ENCODE peak calls at places on chromosomes 3 and 15, in five cellular contexts. X is K562, R is HepG2, M is H1, G is GM12878. T is an unnamed sample.

GRCh38 chr15:32918481-32919026 is 200.8 kb downstream of the GREM1 start:
- DNase-seq in R (no peak), X (no peak), M (no peak), G (no peak), T (no peak)

GRCh38 chr15:45187894-45188830 is at the start of gene SHF:
- DNase-seq in G (no peak), X (peak; percentile 85), R (peak; percentile 31), M (peak; percentile 77), T (peak; percentile 69)

GRCh38 chr3:61199843-61200242 is 51.4 kb downstream of the FHIT start:
- DNase-seq in R (no peak), M (no peak), G (no peak), X (no peak), T (no peak)

GRCh38 chr3:11021611-11022011 is 29.1 kb downstream of the SLC6A1 start:
- DNase-seq in M (peak; percentile 54), R (no peak), G (no peak), X (no peak), T (peak; percentile 31)

GRCh38 chr15:68639926-68640600 is 61.3 kb downstream of the CORO2B start:
- DNase-seq in M (no peak), R (no peak), X (no peak), G (no peak), T (no peak)

GRCh38 chr15:68114356-68114755 is 60.2 kb downstream of the PIAS1 start:
- DNase-seq in G (no peak), X (no peak), M (no peak), R (no peak), T (no peak)

GRCh38 chr3:168095611-168096209 is at the start of gene GOLIM4:
- DNase-seq in G (peak; percentile 90), M (peak; percentile 92), R (peak; percentile 94), X (peak; percentile 95), T (peak; percentile 91)

GRCh38 chr15:41022487-41023090 is 69.3 kb downstream of the CHAC1 start:
- DNase-seq in R (peak; percentile 28), G (peak; percentile 21), X (peak; percentile 38), M (peak; percentile 58), T (peak; percentile 56)

GRCh38 chr3:147364771-147365170 is 41.6 kb downstream of the ZIC4 start:
- DNase-seq in M (no peak), R (no peak), G (no peak), X (no peak), T (no peak)

GRCh38 chr3:38067508-38068233 is 28.7 kb downstream of the DLEC1 start:
- DNase-seq in M (no peak), X (no peak), R (no peak), G (no peak), T (no peak)
- TF ChIP-seq ATF2 in M (no peak), X (no peak), R (no peak), G (no peak), T (no peak)

GRCh38 chr3:191529992-191530391 is 69.0 kb downstream of the PYDC2 start:
- DNase-seq in M (no peak), G (no peak), R (no peak), X (no peak), T (no peak)
- TF ChIP-seq ATF2 in M (no peak), G (no peak), R (no peak), X (no peak), T (no peak)

GRCh38 chr15:26892678-26893077 is 25.8 kb downstream of the GABRA5 start:
- DNase-seq in G (no peak), M (no peak), R (no peak), X (no peak), T (no peak)
- TF ChIP-seq ATF2 in G (no peak), M (no peak), R (no peak), X (no peak), T (no peak)

DNA sequence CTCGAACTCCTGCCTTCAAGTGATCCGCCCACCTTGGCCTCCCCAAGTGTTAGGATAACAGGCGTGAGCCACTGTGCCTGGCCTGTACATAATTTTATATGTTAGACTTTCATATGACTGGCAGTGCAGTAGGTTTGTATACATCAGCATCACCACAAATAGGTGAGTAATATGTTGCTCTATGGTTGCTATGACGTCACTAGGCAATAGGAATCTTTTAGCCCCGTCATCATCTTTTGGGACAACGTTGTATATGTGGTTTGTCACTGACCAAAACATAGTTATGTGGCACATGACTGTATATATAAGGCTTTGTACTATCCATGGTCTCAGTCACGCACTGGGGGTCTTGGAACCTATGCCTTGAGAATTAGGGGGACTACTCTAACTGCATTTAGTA is 17.0 kb upstream of the DNAJC19 start:
- DNase-seq in X (no peak), G (no peak), M (no peak), R (no peak), T (no peak)
- TF ChIP-seq ATF2 in X (no peak), G (no peak), M (no peak), R (no peak), T (no peak)

DNA sequence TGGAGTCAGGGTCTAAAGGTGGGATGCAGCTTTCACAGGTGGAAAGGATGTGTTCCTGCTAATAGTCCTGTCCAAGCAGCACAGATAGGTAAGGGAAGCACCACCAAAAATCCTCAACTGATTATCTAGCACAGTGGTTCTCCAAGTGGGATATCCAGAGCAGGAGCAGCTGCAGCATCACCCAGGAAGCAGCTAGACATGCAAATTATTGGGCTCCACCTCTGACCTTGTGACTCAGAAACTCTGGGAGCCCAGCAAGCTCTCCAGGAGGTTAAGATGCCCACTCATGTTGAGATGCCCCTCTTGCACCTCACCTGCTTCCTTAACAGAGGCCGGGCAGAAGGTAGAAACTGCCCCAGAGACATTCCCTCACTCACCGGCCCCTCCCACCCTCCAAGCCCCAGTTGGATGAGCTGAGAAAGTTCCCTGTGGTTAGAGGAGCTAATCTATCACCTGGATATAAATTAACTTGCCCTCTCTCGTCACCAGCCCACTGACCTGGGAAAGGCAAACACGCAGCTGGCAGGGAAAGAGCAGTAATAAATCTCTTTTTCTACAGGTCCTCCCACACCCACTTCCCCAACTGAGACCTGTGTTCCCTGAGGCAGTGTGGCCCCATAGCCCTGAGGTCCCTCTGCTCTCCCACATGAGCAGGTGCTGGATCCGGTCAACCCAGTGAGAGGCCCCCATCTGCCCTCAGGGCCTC is 39.3 kb downstream of the ADCY5 start:
- DNase-seq in X (no peak), G (no peak), R (no peak), M (no peak), T (no peak)
- TF ChIP-seq ATF2 in X (no peak), G (no peak), R (no peak), M (no peak), T (no peak)

GRCh38 chr15:82040862-82041261 is 5.0 kb downstream of the MEX3B start:
- DNase-seq in R (no peak), G (no peak), M (peak; percentile 67), X (peak; percentile 49), T (peak; percentile 66)
- TF ChIP-seq ATF2 in R (no peak), G (no peak), M (no peak), X (no peak), T (no peak)

DNA sequence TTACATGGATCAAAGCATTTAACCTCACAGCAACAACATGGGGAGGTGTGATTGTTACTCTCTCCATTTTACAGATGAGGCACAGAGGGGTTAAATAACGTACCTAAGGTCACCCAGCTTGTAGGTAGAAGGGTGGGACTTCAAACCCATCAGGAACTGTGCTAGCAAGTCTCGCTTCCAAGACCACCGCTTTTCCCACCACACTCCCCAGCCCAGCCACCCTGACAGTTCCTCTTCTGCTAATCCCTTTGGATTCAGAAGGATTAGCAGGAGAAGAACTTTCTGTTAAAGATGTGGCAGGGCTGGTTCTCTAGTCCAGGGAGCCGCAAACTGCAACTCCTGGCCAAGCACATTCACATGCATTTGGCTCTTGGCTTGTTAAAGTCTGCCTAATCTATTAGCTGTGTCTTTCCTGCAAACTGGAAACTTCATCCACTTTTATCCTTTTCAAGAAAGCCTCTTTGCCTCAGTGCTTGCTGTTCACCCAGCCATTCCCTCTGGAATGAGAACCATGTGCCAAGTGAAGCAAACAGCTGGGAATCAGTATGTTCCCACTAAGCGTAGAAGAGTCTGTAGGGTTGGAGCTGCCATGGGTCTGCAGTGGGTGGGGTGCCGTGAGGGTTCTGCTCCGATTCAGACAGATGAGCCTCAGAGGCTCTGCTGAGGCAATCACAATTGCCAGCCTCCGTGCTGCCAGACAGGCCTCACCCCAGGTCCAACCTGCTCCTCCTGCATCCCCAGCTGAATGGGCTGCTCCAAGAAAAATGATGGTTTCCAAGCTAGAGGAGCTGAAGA is 44.6 kb downstream of the POMGNT2 start:
- DNase-seq in G (no peak), R (no peak), M (no peak), X (no peak), T (no peak)
- TF ChIP-seq ATF2 in G (no peak), R (no peak), M (no peak), X (no peak), T (no peak)

DNA sequence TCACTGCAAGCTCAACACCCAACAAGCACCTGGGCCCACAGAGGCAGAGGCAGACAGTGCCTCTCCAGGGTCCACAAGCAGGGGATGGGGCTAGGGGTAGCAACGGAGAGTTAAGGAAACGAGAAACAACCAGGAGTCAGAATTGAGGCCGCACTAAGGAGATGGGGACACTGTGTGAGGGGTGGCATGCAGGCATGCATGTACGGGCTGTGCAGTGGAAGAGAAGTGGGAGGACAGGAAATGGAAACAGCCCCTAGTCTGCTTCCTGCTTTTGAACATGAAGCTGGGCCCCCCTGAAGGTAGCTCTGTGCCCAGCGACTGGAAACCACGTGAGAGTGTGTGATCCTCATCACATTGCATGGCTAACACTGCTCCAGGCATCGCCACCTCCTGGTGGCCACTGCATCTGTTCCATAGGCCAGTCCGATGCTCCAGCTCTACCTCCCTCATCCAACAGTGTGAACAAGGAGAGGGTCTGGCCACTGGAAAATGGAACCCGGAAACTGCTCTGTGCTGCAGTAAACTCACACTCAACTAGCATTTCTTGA is 44.0 kb downstream of the XXYLT1 start:
- DNase-seq in X (peak; percentile 31), M (peak; percentile 45), G (no peak), R (peak; percentile 22), T (no peak)
- TF ChIP-seq ATF2 in X (no peak), M (no peak), G (no peak), R (no peak), T (no peak)

GRCh38 chr3:148943531-148944200 is 47.7 kb upstream of the GYG1 start:
- DNase-seq in X (peak; percentile 70), G (peak; percentile 19), M (no peak), R (peak; percentile 76), T (no peak)
- TF ChIP-seq ATF2 in X (no peak), G (no peak), M (no peak), R (no peak), T (no peak)

GRCh38 chr15:43854801-43855200 is 28.0 kb downstream of the WDR76 start:
- DNase-seq in R (no peak), X (no peak), M (no peak), G (no peak), T (no peak)
- TF ChIP-seq ATF2 in R (no peak), X (no peak), M (no peak), G (no peak), T (no peak)

T was measured in WTC11.